ENCODE peak calls at places on chromosomes 1 and 21, in eight cellular contexts. E, Z, F, M, J, U, O and B are unnamed samples.

GRCh38 chr1:48841945-48842344 is 65.3 kb upstream of the BEND5 start:
- DNase-seq in E (no peak), Z (no peak), F (no peak), M (no peak), J (no peak), U (no peak), O (no peak), B (no peak)

GRCh38 chr1:1203561-1204424 is 2.6 kb downstream of the TNFRSF18 start:
- DNase-seq in E (peak; percentile 8), Z (no peak), F (no peak), M (no peak), J (no peak), U (peak; percentile 46), O (no peak), B (no peak)

GRCh38 chr1:226880372-226881287 is 10.2 kb downstream of the PSEN2 start:
- DNase-seq in E (no peak), Z (no peak), F (no peak), M (no peak), J (no peak), U (no peak), O (no peak), B (no peak)

GRCh38 chr1:220217383-220217988 is 54.8 kb downstream of the RAB3GAP2 start:
- DNase-seq in E (no peak), Z (no peak), F (no peak), M (no peak), J (no peak), U (no peak), O (no peak), B (peak; percentile 23)

GRCh38 chr1:173268786-173269277 is 61.7 kb upstream of the TNFSF4 start:
- DNase-seq in E (no peak), Z (no peak), F (no peak), M (no peak), J (no peak), U (no peak), O (peak; percentile 50), B (no peak)

GRCh38 chr1:155125946-155126493 is 1.7 kb upstream of the EFNA1 start:
- DNase-seq in E (peak; percentile 68), Z (peak; percentile 19), F (no peak), M (no peak), J (no peak), U (peak; percentile 71), O (no peak), B (peak; percentile 57)

GRCh38 chr1:193537266-193538003 is 351.0 kb upstream of the B3GALT2 start:
- DNase-seq in E (no peak), Z (no peak), F (no peak), M (no peak), J (no peak), U (no peak), O (no peak), B (no peak)

GRCh38 chr1:118773656-118774055 is 214.5 kb downstream of the TBX15 start:
- DNase-seq in E (no peak), Z (peak; percentile 22), F (no peak), M (no peak), J (peak; percentile 9), U (no peak), O (no peak), B (no peak)

GRCh38 chr1:170318736-170319135 is 173.0 kb downstream of the NTMT2 start:
- DNase-seq in E (no peak), Z (peak; percentile 28), F (no peak), M (no peak), J (no peak), U (no peak), O (peak; percentile 47), B (peak; percentile 57)

GRCh38 chr1:105608713-105609112 is 1447.8 kb upstream of the PRMT6 start:
- DNase-seq in E (no peak), Z (peak; percentile 25), F (no peak), M (no peak), J (no peak), U (no peak), O (no peak), B (peak; percentile 9)

GRCh38 chr21:42313501-42313969 is 1.7 kb downstream of the TFF3 start:
- DNase-seq in E (no peak), Z (no peak), F (no peak), M (no peak), J (no peak), U (no peak), O (no peak), B (no peak)

GRCh38 chr1:218344814-218345672 is at the start of gene TGFB2:
- DNase-seq in E (peak; percentile 52), Z (peak; percentile 69), F (no peak), M (peak; percentile 74), J (peak; percentile 79), U (peak; percentile 70), O (peak; percentile 94), B (peak; percentile 83)

GRCh38 chr1:36107394-36107793 is 17.6 kb downstream of the COL8A2 start:
- DNase-seq in E (no peak), Z (no peak), F (no peak), M (no peak), J (no peak), U (no peak), O (no peak), B (no peak)

GRCh38 chr1:198079432-198079951 is 77.3 kb upstream of the NEK7 start:
- DNase-seq in E (no peak), Z (no peak), F (no peak), M (no peak), J (no peak), U (no peak), O (no peak), B (peak; percentile 19)

GRCh38 chr1:32426489-32427255 is 32.4 kb upstream of the BSDC1 start:
- DNase-seq in E (no peak), Z (peak; percentile 7), F (no peak), M (no peak), J (no peak), U (no peak), O (peak; percentile 12), B (peak; percentile 20)

GRCh38 chr1:1157426-1157913 is 16.2 kb upstream of the TTLL10 start:
- DNase-seq in E (peak; percentile 91), Z (peak; percentile 84), F (peak; percentile 50), M (no peak), J (peak; percentile 86), U (peak; percentile 92), O (peak; percentile 75), B (peak; percentile 94)

GRCh38 chr1:212286437-212287131 is 1.4 kb downstream of the PPP2R5A start:
- DNase-seq in E (peak; percentile 18), Z (peak; percentile 17), F (no peak), M (no peak), J (no peak), U (no peak), O (peak; percentile 18), B (peak; percentile 17)

GRCh38 chr1:212284332-212284743 is 872 bp upstream of the PPP2R5A start:
- DNase-seq in E (no peak), Z (peak; percentile 40), F (no peak), M (no peak), J (no peak), U (no peak), O (no peak), B (peak; percentile 38)

GRCh38 chr1:212283741-212284140 is 1.5 kb upstream of the PPP2R5A start:
- DNase-seq in E (no peak), Z (no peak), F (no peak), M (no peak), J (no peak), U (no peak), O (no peak), B (no peak)

GRCh38 chr1:212285685-212286436 is 651 bp downstream of the PPP2R5A start:
- DNase-seq in E (peak; percentile 67), Z (peak; percentile 40), F (no peak), M (no peak), J (peak; percentile 64), U (peak; percentile 86), O (peak; percentile 22), B (peak; percentile 48)

GRCh38 chr1:212284744-212285684 is at the start of gene PPP2R5A:
- DNase-seq in E (peak; percentile 99), Z (peak; percentile 98), F (peak; percentile 99), M (peak; percentile 92), J (peak; percentile 99), U (peak; percentile 100), O (peak; percentile 98), B (peak; percentile 99)
- TF ChIP-seq CTCF in E (peak; percentile 42), Z (no peak), F (peak; percentile 23), M (peak; percentile 28), J (no peak), U (peak; percentile 19), O (no peak), B (peak; percentile 3)

GRCh38 chr1:60622486-60622885 is 459.9 kb upstream of the NFIA start:
- DNase-seq in E (peak; percentile 8), Z (peak; percentile 18), F (no peak), M (no peak), J (no peak), U (no peak), O (peak; percentile 16), B (no peak)

GRCh38 chr1:60615661-60616060 is 466.7 kb upstream of the NFIA start:
- DNase-seq in E (no peak), Z (no peak), F (no peak), M (no peak), J (no peak), U (no peak), O (peak; percentile 52), B (no peak)

GRCh38 chr1:60621524-60621923 is 460.8 kb upstream of the NFIA start:
- DNase-seq in E (no peak), Z (peak; percentile 16), F (no peak), M (no peak), J (no peak), U (no peak), O (peak; percentile 51), B (peak; percentile 58)

GRCh38 chr1:60620107-60620506 is 462.3 kb upstream of the NFIA start:
- DNase-seq in E (no peak), Z (no peak), F (no peak), M (no peak), J (no peak), U (no peak), O (no peak), B (no peak)
- H3K4me3 ChIP-seq in E (no peak overlapping the region), Z (no peak overlapping the region), F (no peak overlapping the region), M (no peak overlapping the region), J (no peak overlapping the region), U (no peak overlapping the region), O (no peak overlapping the region), B (no peak overlapping the region)

GRCh38 chr1:19648689-19649088 is 4.6 kb downstream of the NBL1 start:
- DNase-seq in E (no peak), Z (peak; percentile 52), F (no peak), M (no peak), J (no peak), U (no peak), O (no peak), B (peak; percentile 52)
- TF ChIP-seq CTCF in E (peak; percentile 35), Z (peak; percentile 22), F (peak; percentile 18), M (peak; percentile 47), J (peak; percentile 34), U (no peak), O (no peak), B (peak; percentile 11)

GRCh38 chr1:6294080-6294867 is 33.4 kb upstream of the GPR153 start:
- DNase-seq in E (no peak), Z (no peak), F (no peak), M (no peak), J (no peak), U (no peak), O (no peak), B (no peak)

GRCh38 chr1:6298530-6298929 is 37.6 kb upstream of the GPR153 start:
- DNase-seq in E (no peak), Z (no peak), F (no peak), M (no peak), J (no peak), U (no peak), O (no peak), B (no peak)

GRCh38 chr1:6295910-6296309 is 35.0 kb upstream of the GPR153 start:
- DNase-seq in E (no peak), Z (no peak), F (no peak), M (no peak), J (no peak), U (no peak), O (no peak), B (no peak)

GRCh38 chr1:6292134-6292533 is 31.2 kb upstream of the GPR153 start:
- DNase-seq in E (no peak), Z (no peak), F (no peak), M (no peak), J (no peak), U (no peak), O (no peak), B (no peak)

GRCh38 chr1:6294868-6295556 is 34.1 kb upstream of the GPR153 start:
- DNase-seq in E (no peak), Z (no peak), F (no peak), M (no peak), J (no peak), U (no peak), O (no peak), B (no peak)
- H3K4me3 ChIP-seq in E (no peak overlapping the region), Z (no peak overlapping the region), F (no peak overlapping the region), M (no peak overlapping the region), J (no peak overlapping the region), U (no peak overlapping the region), O (no peak overlapping the region), B (no peak overlapping the region)